ENCODE peak calls at places on chromosomes 4 and X, in four cellular contexts. P is astrocyte of the cerebellum, Z is GM13977, W is uterus. R is an unnamed sample.

GRCh38 chr4:113976937-113977855 is 2.3 kb downstream of the ARSJ start:
- DNase-seq in Z (no peak), P (no peak), W (no peak), R (no peak)

GRCh38 chr4:87949961-87950360 is 25.6 kb upstream of the SPP1 start:
- DNase-seq in Z (no peak), W (no peak), P (peak; percentile 9), R (no peak)

GRCh38 chr4:108774809-108775530 is 12.1 kb upstream of the ETNPPL start:
- DNase-seq in W (no peak), P (no peak), Z (no peak), R (no peak)

GRCh38 chr4:150849016-150849415 is 166.1 kb downstream of the LRBA start:
- DNase-seq in P (no peak), W (no peak), Z (no peak), R (no peak)

GRCh38 chr4:180832086-180832485 is 1411.1 kb upstream of the TENM3 start:
- DNase-seq in Z (no peak), P (no peak), W (no peak), R (no peak)

GRCh38 chr4:169660929-169661328 is 40.6 kb downstream of the CLCN3 start:
- DNase-seq in P (no peak), Z (no peak), W (no peak), R (no peak)

GRCh38 chr4:74168841-74169240 is 10.9 kb downstream of the MTHFD2L start:
- DNase-seq in W (no peak), Z (no peak), P (no peak), R (no peak)

GRCh38 chr4:743463-744211 is 38.0 kb downstream of the PCGF3 start:
- DNase-seq in W (no peak), Z (no peak), P (no peak), R (no peak)

GRCh38 chr4:116015062-116015461 is 901.6 kb upstream of the NDST4 start:
- DNase-seq in P (no peak), W (no peak), Z (no peak), R (no peak)

GRCh38 chr4:138267835-138268234 is 25.7 kb upstream of the SLC7A11 start:
- DNase-seq in P (no peak), W (no peak), Z (no peak), R (no peak)

GRCh38 chrX:9534686-9535085 is 69.8 kb downstream of the TBL1X start:
- DNase-seq in Z (no peak), P (peak; percentile 27), W (peak; percentile 34), R (no peak)

GRCh38 chr4:163473576-163473975 is at the start of gene TKTL2:
- DNase-seq in Z (no peak), P (no peak), W (no peak), R (no peak)

GRCh38 chrX:120446503-120446902 is 22.6 kb downstream of the LAMP2 start:
- DNase-seq in Z (no peak), W (no peak), P (peak; percentile 53), R (no peak)

GRCh38 chr4:22988526-22988925 is 295.8 kb downstream of the GBA3 start:
- DNase-seq in W (no peak), Z (no peak), P (no peak), R (no peak)

GRCh38 chr4:123452585-123452984 is 56.0 kb downstream of the SPRY1 start:
- DNase-seq in P (peak; percentile 38), Z (no peak), W (peak; percentile 22), R (no peak)

GRCh38 chr4:137660211-137660610 is 127.9 kb upstream of the PCDH18 start:
- DNase-seq in W (no peak), P (no peak), Z (no peak), R (no peak)

GRCh38 chr4:71266090-71266794 is 72.6 kb upstream of the SLC4A4 start:
- DNase-seq in W (no peak), Z (peak; percentile 13), P (no peak), R (no peak)

GRCh38 chr4:53273726-53274125 is 92.1 kb downstream of the SCFD2 start:
- DNase-seq in P (peak; percentile 24), W (no peak), Z (no peak), R (no peak)

GRCh38 chr4:80500593-80500992 is 165.1 kb downstream of the CFAP299 start:
- DNase-seq in W (no peak), Z (no peak), P (no peak), R (no peak)

GRCh38 chr4:1652088-1652487 is 32.0 kb downstream of the FAM53A start:
- DNase-seq in P (no peak), W (no peak), Z (no peak), R (no peak)

GRCh38 chr4:81030617-81031388 is at the start of gene BMP3:
- DNase-seq in Z (no peak), P (no peak), W (no peak), R (no peak)

GRCh38 chr4:186554890-186555827 is at the start of gene MTNR1A:
- DNase-seq in Z (no peak), W (no peak), P (no peak), R (no peak)

GRCh38 chrX:46257451-46257879 is 287.8 kb downstream of the ZNF674 start:
- DNase-seq in W (no peak), Z (no peak), P (no peak), R (no peak)

GRCh38 chrX:12770440-12770839 is 20.8 kb upstream of the PRPS2 start:
- DNase-seq in P (no peak), Z (no peak), W (no peak), R (no peak)

GRCh38 chr4:138910914-138911336 is 104.7 kb upstream of the NOCT start:
- DNase-seq in Z (no peak), W (peak; percentile 63), P (peak; percentile 70), R (peak; percentile 89)

GRCh38 chr4:184255361-184255760 is 37.7 kb upstream of the ENPP6 start:
- DNase-seq in Z (no peak), W (no peak), P (no peak), R (peak; percentile 40)

GRCh38 chr4:176123710-176124407 is 58.2 kb downstream of the WDR17 start:
- DNase-seq in P (no peak), Z (peak; percentile 34), W (no peak), R (peak; percentile 21)

GRCh38 chr4:106647451-106647850 is 278.9 kb upstream of the GIMD1 start:
- DNase-seq in W (no peak), Z (no peak), P (no peak), R (no peak)

GRCh38 chrX:122188751-122189150 is 995.3 kb upstream of the GRIA3 start:
- DNase-seq in P (no peak), W (no peak), Z (no peak), R (no peak)

GRCh38 chrX:132482632-132483031 is 6.2 kb downstream of the MBNL3 start:
- DNase-seq in W (no peak), P (no peak), Z (no peak), R (no peak)